ENCODE peak calls at places on chromosomes 2 and 18, in four cellular contexts. One of them, this sample, is unnamed.

GRCh38 chr2:57959380-57959779 is 87.2 kb upstream of the VRK2 start:
- DNase-seq in H9: no peak
- DNase-seq in mammary epithelial cell: no peak
- DNase-seq in GM06990: no peak
- DNase-seq in this sample: no peak

GRCh38 chr2:178105566-178105965 is 6.7 kb upstream of the RBM45 start:
- DNase-seq in mammary epithelial cell: peak
- DNase-seq in GM06990: no peak
- DNase-seq in H9: no peak
- DNase-seq in this sample: no peak

GRCh38 chr2:204749319-204749718 is 204.0 kb downstream of the PARD3B start:
- DNase-seq in GM06990: no peak
- DNase-seq in H9: no peak
- DNase-seq in mammary epithelial cell: peak
- DNase-seq in this sample: no peak

GRCh38 chr2:221465776-221466175 is 106.3 kb downstream of the EPHA4 start:
- DNase-seq in mammary epithelial cell: no peak
- DNase-seq in H9: no peak
- DNase-seq in GM06990: peak
- DNase-seq in this sample: no peak

GRCh38 chr2:234425923-234426603 is 70.8 kb downstream of the ARL4C start:
- DNase-seq in mammary epithelial cell: peak
- DNase-seq in H9: no peak
- DNase-seq in GM06990: peak
- DNase-seq in this sample: no peak

GRCh38 chr2:62150597-62151305 is 45.2 kb upstream of the B3GNT2 start:
- DNase-seq in GM06990: no peak
- DNase-seq in mammary epithelial cell: peak
- DNase-seq in H9: no peak
- DNase-seq in this sample: no peak

GRCh38 chr2:176445831-176446433 is 176.7 kb downstream of the MTX2 start:
- DNase-seq in GM06990: no peak
- DNase-seq in H9: no peak
- DNase-seq in mammary epithelial cell: peak
- DNase-seq in this sample: no peak

GRCh38 chr2:64792995-64793639 is 139.4 kb upstream of the SERTAD2 start:
- DNase-seq in mammary epithelial cell: no peak
- DNase-seq in GM06990: no peak
- DNase-seq in H9: no peak
- DNase-seq in this sample: no peak

GRCh38 chr18:46719388-46719787 is 37.5 kb downstream of the ST8SIA5 start:
- DNase-seq in H9: no peak
- DNase-seq in mammary epithelial cell: no peak
- DNase-seq in GM06990: no peak
- DNase-seq in this sample: no peak

GRCh38 chr2:130843321-130843985 is 6.7 kb downstream of the ARHGEF4 start:
- DNase-seq in H9: no peak
- DNase-seq in GM06990: no peak
- DNase-seq in mammary epithelial cell: no peak
- DNase-seq in this sample: no peak

GRCh38 chr18:75384144-75384543 is 43.4 kb downstream of the SMIM21 start:
- DNase-seq in H9: no peak
- DNase-seq in mammary epithelial cell: no peak
- DNase-seq in GM06990: no peak
- DNase-seq in this sample: no peak

GRCh38 chr2:126778561-126779285 is 120.0 kb upstream of the TEX51 start:
- DNase-seq in GM06990: no peak
- DNase-seq in mammary epithelial cell: no peak
- DNase-seq in H9: no peak
- DNase-seq in this sample: no peak

GRCh38 chr2:37466533-37467230 is 122.3 kb downstream of the QPCT start:
- DNase-seq in H9: no peak
- DNase-seq in GM06990: no peak
- DNase-seq in mammary epithelial cell: no peak
- DNase-seq in this sample: no peak

GRCh38 chr2:19748073-19748375 is 153.8 kb downstream of the TTC32 start:
- DNase-seq in mammary epithelial cell: no peak
- DNase-seq in H9: peak
- DNase-seq in GM06990: no peak
- DNase-seq in this sample: no peak

GRCh38 chr2:39515897-39516346 is 78.8 kb upstream of the MAP4K3 start:
- DNase-seq in GM06990: no peak
- DNase-seq in H9: no peak
- DNase-seq in mammary epithelial cell: no peak
- DNase-seq in this sample: no peak
- TF ChIP-seq CTCF in GM06990: no peak
- TF ChIP-seq CTCF in H9: no peak
- TF ChIP-seq CTCF in mammary epithelial cell: no peak
- TF ChIP-seq CTCF in this sample: no peak

GRCh38 chr2:45650851-45651414 is 542 bp upstream of the PRKCE start:
- DNase-seq in mammary epithelial cell: peak
- DNase-seq in H9: peak
- DNase-seq in GM06990: peak
- DNase-seq in this sample: peak
- TF ChIP-seq CTCF in mammary epithelial cell: peak
- TF ChIP-seq CTCF in H9: peak
- TF ChIP-seq CTCF in GM06990: peak
- TF ChIP-seq CTCF in this sample: peak

GRCh38 chr18:43422483-43422882 is 145.2 kb upstream of the SYT4 start:
- DNase-seq in H9: peak
- DNase-seq in mammary epithelial cell: no peak
- DNase-seq in GM06990: no peak
- DNase-seq in this sample: no peak
- TF ChIP-seq CTCF in H9: peak
- TF ChIP-seq CTCF in mammary epithelial cell: peak
- TF ChIP-seq CTCF in GM06990: no peak
- TF ChIP-seq CTCF in this sample: no peak

DNA sequence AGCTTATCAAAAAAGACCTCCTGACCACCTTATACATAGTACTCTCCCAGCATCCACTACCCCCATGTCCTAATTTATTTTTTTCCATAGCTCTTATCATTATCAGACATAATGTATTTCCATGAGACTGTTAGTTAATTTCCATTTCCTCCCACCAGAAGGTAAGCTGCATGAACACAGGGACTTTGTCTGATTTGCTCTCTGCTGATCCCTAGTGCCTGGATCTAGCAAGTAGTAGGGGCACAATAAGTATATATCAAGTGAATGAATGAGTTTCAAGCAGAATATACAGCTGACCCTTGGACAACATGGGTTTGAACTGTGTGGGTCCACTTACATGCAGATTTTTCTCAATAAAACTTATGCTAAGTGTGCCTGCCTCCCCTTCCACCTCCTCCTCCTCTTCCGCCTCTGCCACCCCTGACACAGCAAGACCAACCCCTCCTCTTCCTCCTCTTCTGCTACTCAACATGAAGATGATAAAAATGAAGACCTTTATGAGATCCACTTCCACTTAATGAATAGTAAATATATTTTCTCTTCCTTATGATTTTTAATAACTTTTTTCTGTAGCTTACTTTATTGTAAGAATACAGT is 53.8 kb downstream of the CTAGE1 start:
- DNase-seq in GM06990: no peak
- DNase-seq in mammary epithelial cell: no peak
- DNase-seq in H9: no peak
- DNase-seq in this sample: no peak
- TF ChIP-seq CTCF in GM06990: no peak
- TF ChIP-seq CTCF in mammary epithelial cell: peak
- TF ChIP-seq CTCF in H9: peak
- TF ChIP-seq CTCF in this sample: no peak

GRCh38 chr2:200471324-200471848 is 38.5 kb downstream of the KCTD18 start:
- DNase-seq in H9: peak
- DNase-seq in mammary epithelial cell: peak
- DNase-seq in GM06990: peak
- DNase-seq in this sample: peak
- TF ChIP-seq CTCF in H9: peak
- TF ChIP-seq CTCF in mammary epithelial cell: peak
- TF ChIP-seq CTCF in GM06990: peak
- TF ChIP-seq CTCF in this sample: peak

GRCh38 chr2:86518498-86518897 is 44.7 kb downstream of the CHMP3 start:
- DNase-seq in GM06990: no peak
- DNase-seq in H9: no peak
- DNase-seq in mammary epithelial cell: peak
- DNase-seq in this sample: no peak

GRCh38 chr2:86522711-86523110 is 40.5 kb downstream of the CHMP3 start:
- DNase-seq in H9: no peak
- DNase-seq in mammary epithelial cell: no peak
- DNase-seq in GM06990: no peak
- DNase-seq in this sample: no peak

GRCh38 chr2:86519349-86519748 is 43.9 kb downstream of the CHMP3 start:
- DNase-seq in H9: no peak
- DNase-seq in GM06990: no peak
- DNase-seq in mammary epithelial cell: no peak
- DNase-seq in this sample: no peak

GRCh38 chr2:86521922-86522321 is 41.3 kb downstream of the CHMP3 start:
- DNase-seq in H9: no peak
- DNase-seq in GM06990: no peak
- DNase-seq in mammary epithelial cell: no peak
- DNase-seq in this sample: no peak

GRCh38 chr2:86520153-86520552 is 43.1 kb downstream of the CHMP3 start:
- DNase-seq in H9: no peak
- DNase-seq in GM06990: no peak
- DNase-seq in mammary epithelial cell: no peak
- DNase-seq in this sample: no peak
- TF ChIP-seq CTCF in H9: peak
- TF ChIP-seq CTCF in GM06990: no peak
- TF ChIP-seq CTCF in mammary epithelial cell: no peak
- TF ChIP-seq CTCF in this sample: no peak

GRCh38 chr2:118089015-118089800 is 937 bp downstream of the INSIG2 start:
- DNase-seq in GM06990: no peak
- DNase-seq in H9: no peak
- DNase-seq in mammary epithelial cell: peak
- DNase-seq in this sample: peak
- TF ChIP-seq CTCF in GM06990: no peak
- TF ChIP-seq CTCF in H9: peak
- TF ChIP-seq CTCF in mammary epithelial cell: peak
- TF ChIP-seq CTCF in this sample: no peak

DNA sequence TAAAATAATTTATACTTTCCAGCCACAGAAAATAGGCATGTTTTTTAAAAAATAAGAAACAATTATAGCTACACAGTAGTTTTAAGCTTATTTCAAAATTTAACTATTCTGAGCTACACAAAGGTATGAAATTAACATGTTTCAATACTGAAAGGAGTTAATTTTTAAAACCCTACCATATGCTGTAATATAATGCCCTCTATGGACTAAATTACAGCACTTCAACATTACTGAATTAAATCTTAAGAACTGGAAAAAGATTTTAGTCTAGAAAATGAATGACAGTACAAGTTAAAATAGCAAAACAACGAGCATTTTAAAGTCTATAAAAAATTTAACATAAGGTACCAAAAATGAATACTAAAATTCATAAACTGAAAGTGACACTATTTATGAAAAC is 36.3 kb downstream of the RTN4 start:
- DNase-seq in mammary epithelial cell: no peak
- DNase-seq in H9: no peak
- DNase-seq in GM06990: no peak
- DNase-seq in this sample: no peak
- TF ChIP-seq CTCF in mammary epithelial cell: peak
- TF ChIP-seq CTCF in H9: no peak
- TF ChIP-seq CTCF in GM06990: peak
- TF ChIP-seq CTCF in this sample: no peak